ENCODE peak calls at places on chromosome 17, in seven cellular contexts. W is T-helper 1 cell; J is COLO829; U is activated T-helper 1 cell treated with anti-CD3 and anti-CD28 coated beads, Interleukin-2, amount 50 U/mL, for 16 hours; L is midbrain; B is substantia nigra; R is heart left ventricle. Z is an unnamed sample.

GRCh38 chr17:17790673-17791464 is 45.9 kb downstream of the SREBF1 start:
- DNase-seq in L (no peak), J (no peak), U (no peak), R (no peak), B (no peak), W (no peak), Z (no peak)

GRCh38 chr17:17079761-17080160 is 37.5 kb downstream of the MPRIP start:
- DNase-seq in R (peak), J (no peak), W (no peak), U (no peak), B (peak), L (peak), Z (peak)

GRCh38 chr17:73875346-73875745 is 231.1 kb upstream of the SDK2 start:
- DNase-seq in J (no peak), W (no peak), U (no peak), L (no peak), R (no peak), B (no peak), Z (no peak)

GRCh38 chr17:9028171-9028570 is 6.9 kb downstream of the NTN1 start:
- DNase-seq in R (no peak), U (no peak), L (no peak), J (no peak), B (no peak), W (no peak), Z (no peak)

GRCh38 chr17:79036181-79036580 is 12.2 kb downstream of the C1QTNF1 start:
- DNase-seq in U (no peak), J (no peak), L (no peak), R (no peak), W (no peak), B (no peak), Z (no peak)

GRCh38 chr17:37292429-37293139 is 83.2 kb upstream of the C17orf78 start:
- DNase-seq in U (no peak), L (no peak), J (no peak), R (no peak), W (no peak), B (no peak), Z (no peak)

GRCh38 chr17:42345396-42346078 is 42.7 kb downstream of the STAT3 start:
- DNase-seq in W (no peak), U (no peak), L (no peak), J (no peak), B (no peak), R (no peak), Z (no peak)

GRCh38 chr17:4899341-4900230 is at the start of gene C17orf107:
- DNase-seq in L (no peak), U (peak), J (no peak), B (peak), R (peak), W (peak), Z (peak)